ENCODE peak calls at places on chromosomes 2 and 18, in seven cellular contexts. One of them, this sample, is unnamed.

GRCh38 chr2:9764153-9764778 is 79.0 kb upstream of the TAF1B start:
- DNase-seq in stimulated activated CD4-positive, alpha-beta T cell treated with anti-CD3 and anti-CD28 coated beads, TNF-alpha, amount 100 ng/mL, for 1 hour: no peak
- DNase-seq in HTR-8/SVneo: no peak
- DNase-seq in kidney glomerular epithelial cell: no peak
- DNase-seq in heart right ventricle: no peak
- DNase-seq in NCI-H1417: peak
- DNase-seq in NCI-H1105: peak
- DNase-seq in this sample: no peak

GRCh38 chr18:7678801-7679200 is 111.7 kb downstream of the PTPRM start:
- DNase-seq in stimulated activated CD4-positive, alpha-beta T cell treated with anti-CD3 and anti-CD28 coated beads, TNF-alpha, amount 100 ng/mL, for 1 hour: no peak
- DNase-seq in HTR-8/SVneo: no peak
- DNase-seq in kidney glomerular epithelial cell: no peak
- DNase-seq in heart right ventricle: no peak
- DNase-seq in NCI-H1417: no peak
- DNase-seq in NCI-H1105: no peak
- DNase-seq in this sample: no peak

GRCh38 chr2:220574038-220574437 is 946.6 kb downstream of the SLC4A3 start:
- DNase-seq in stimulated activated CD4-positive, alpha-beta T cell treated with anti-CD3 and anti-CD28 coated beads, TNF-alpha, amount 100 ng/mL, for 1 hour: no peak
- DNase-seq in HTR-8/SVneo: no peak
- DNase-seq in kidney glomerular epithelial cell: no peak
- DNase-seq in heart right ventricle: no peak
- DNase-seq in NCI-H1417: no peak
- DNase-seq in NCI-H1105: no peak
- DNase-seq in this sample: no peak

GRCh38 chr18:22337311-22337710 is 80.4 kb downstream of the CTAGE1 start:
- DNase-seq in stimulated activated CD4-positive, alpha-beta T cell treated with anti-CD3 and anti-CD28 coated beads, TNF-alpha, amount 100 ng/mL, for 1 hour: no peak
- DNase-seq in HTR-8/SVneo: no peak
- DNase-seq in kidney glomerular epithelial cell: no peak
- DNase-seq in heart right ventricle: no peak
- DNase-seq in NCI-H1417: no peak
- DNase-seq in NCI-H1105: no peak
- DNase-seq in this sample: no peak

GRCh38 chr18:76592981-76593381 is 97.9 kb upstream of the ZNF516 start:
- DNase-seq in stimulated activated CD4-positive, alpha-beta T cell treated with anti-CD3 and anti-CD28 coated beads, TNF-alpha, amount 100 ng/mL, for 1 hour: no peak
- DNase-seq in HTR-8/SVneo: no peak
- DNase-seq in kidney glomerular epithelial cell: no peak
- DNase-seq in heart right ventricle: no peak
- DNase-seq in NCI-H1417: peak
- DNase-seq in NCI-H1105: no peak
- DNase-seq in this sample: no peak

GRCh38 chr2:134193006-134193405 is 60.9 kb upstream of the MGAT5 start:
- DNase-seq in stimulated activated CD4-positive, alpha-beta T cell treated with anti-CD3 and anti-CD28 coated beads, TNF-alpha, amount 100 ng/mL, for 1 hour: no peak
- DNase-seq in HTR-8/SVneo: no peak
- DNase-seq in kidney glomerular epithelial cell: peak
- DNase-seq in heart right ventricle: no peak
- DNase-seq in NCI-H1417: no peak
- DNase-seq in NCI-H1105: no peak
- DNase-seq in this sample: no peak

GRCh38 chr18:8667846-8668245 is 37.5 kb upstream of the MTCL1 start:
- DNase-seq in stimulated activated CD4-positive, alpha-beta T cell treated with anti-CD3 and anti-CD28 coated beads, TNF-alpha, amount 100 ng/mL, for 1 hour: no peak
- DNase-seq in HTR-8/SVneo: no peak
- DNase-seq in kidney glomerular epithelial cell: no peak
- DNase-seq in heart right ventricle: no peak
- DNase-seq in NCI-H1417: no peak
- DNase-seq in NCI-H1105: no peak
- DNase-seq in this sample: no peak

GRCh38 chr2:64804651-64805050 is 150.9 kb upstream of the SERTAD2 start:
- DNase-seq in stimulated activated CD4-positive, alpha-beta T cell treated with anti-CD3 and anti-CD28 coated beads, TNF-alpha, amount 100 ng/mL, for 1 hour: no peak
- DNase-seq in HTR-8/SVneo: no peak
- DNase-seq in kidney glomerular epithelial cell: no peak
- DNase-seq in heart right ventricle: no peak
- DNase-seq in NCI-H1417: no peak
- DNase-seq in NCI-H1105: no peak
- DNase-seq in this sample: no peak

GRCh38 chr2:98565286-98565860 is 42.9 kb downstream of the COA5 start:
- DNase-seq in stimulated activated CD4-positive, alpha-beta T cell treated with anti-CD3 and anti-CD28 coated beads, TNF-alpha, amount 100 ng/mL, for 1 hour: no peak
- DNase-seq in HTR-8/SVneo: no peak
- DNase-seq in kidney glomerular epithelial cell: no peak
- DNase-seq in heart right ventricle: no peak
- DNase-seq in NCI-H1417: no peak
- DNase-seq in NCI-H1105: no peak
- DNase-seq in this sample: no peak

GRCh38 chr2:71798266-71799012 is 345.1 kb downstream of the DYSF start:
- DNase-seq in stimulated activated CD4-positive, alpha-beta T cell treated with anti-CD3 and anti-CD28 coated beads, TNF-alpha, amount 100 ng/mL, for 1 hour: no peak
- DNase-seq in HTR-8/SVneo: peak
- DNase-seq in kidney glomerular epithelial cell: peak
- DNase-seq in heart right ventricle: peak
- DNase-seq in NCI-H1417: peak
- DNase-seq in NCI-H1105: no peak
- DNase-seq in this sample: no peak

GRCh38 chr2:152650768-152651371 is 66.4 kb downstream of the PRPF40A start:
- DNase-seq in stimulated activated CD4-positive, alpha-beta T cell treated with anti-CD3 and anti-CD28 coated beads, TNF-alpha, amount 100 ng/mL, for 1 hour: no peak
- DNase-seq in HTR-8/SVneo: no peak
- DNase-seq in kidney glomerular epithelial cell: no peak
- DNase-seq in heart right ventricle: no peak
- DNase-seq in NCI-H1417: no peak
- DNase-seq in NCI-H1105: no peak
- DNase-seq in this sample: no peak

GRCh38 chr2:109690822-109691541 is 76.8 kb downstream of the SOWAHC start:
- DNase-seq in stimulated activated CD4-positive, alpha-beta T cell treated with anti-CD3 and anti-CD28 coated beads, TNF-alpha, amount 100 ng/mL, for 1 hour: no peak
- DNase-seq in HTR-8/SVneo: no peak
- DNase-seq in kidney glomerular epithelial cell: no peak
- DNase-seq in heart right ventricle: peak
- DNase-seq in NCI-H1417: peak
- DNase-seq in NCI-H1105: no peak
- DNase-seq in this sample: no peak

GRCh38 chr2:209471037-209471436 is 47.2 kb downstream of the MAP2 start:
- DNase-seq in stimulated activated CD4-positive, alpha-beta T cell treated with anti-CD3 and anti-CD28 coated beads, TNF-alpha, amount 100 ng/mL, for 1 hour: no peak
- DNase-seq in HTR-8/SVneo: no peak
- DNase-seq in kidney glomerular epithelial cell: peak
- DNase-seq in heart right ventricle: no peak
- DNase-seq in NCI-H1417: no peak
- DNase-seq in NCI-H1105: no peak
- DNase-seq in this sample: no peak

GRCh38 chr2:96116424-96116878 is at the start of gene ADRA2B:
- DNase-seq in stimulated activated CD4-positive, alpha-beta T cell treated with anti-CD3 and anti-CD28 coated beads, TNF-alpha, amount 100 ng/mL, for 1 hour: peak
- DNase-seq in HTR-8/SVneo: no peak
- DNase-seq in kidney glomerular epithelial cell: no peak
- DNase-seq in heart right ventricle: peak
- DNase-seq in NCI-H1417: peak
- DNase-seq in NCI-H1105: no peak
- DNase-seq in this sample: peak

GRCh38 chr2:229713371-229714079 is 830 bp downstream of the DNER start:
- DNase-seq in stimulated activated CD4-positive, alpha-beta T cell treated with anti-CD3 and anti-CD28 coated beads, TNF-alpha, amount 100 ng/mL, for 1 hour: no peak
- DNase-seq in HTR-8/SVneo: no peak
- DNase-seq in kidney glomerular epithelial cell: no peak
- DNase-seq in heart right ventricle: no peak
- DNase-seq in NCI-H1417: peak
- DNase-seq in NCI-H1105: peak
- DNase-seq in this sample: no peak